ENCODE peak calls at places on chromosome 1, in five cellular contexts. B is transverse colon, D is pancreas, Z is A549, P is body of pancreas. S is an unnamed sample.

GRCh38 chr1:50978852-50979781 is 9.1 kb downstream of the CDKN2C start:
- DNase-seq in B (peak; percentile 28), D (no peak), Z (no peak), P (peak; percentile 25), S (no peak)

GRCh38 chr1:8011016-8011415 is 15.1 kb downstream of the ERRFI1 start:
- DNase-seq in B (no peak), D (peak; percentile 56), Z (no peak), P (no peak), S (no peak)

GRCh38 chr1:44318097-44319088 is 36.7 kb downstream of the ERI3 start:
- DNase-seq in B (peak; percentile 39), D (no peak), Z (peak; percentile 61), P (peak; percentile 50), S (no peak)

GRCh38 chr1:17579951-17580939 is 40.7 kb downstream of the ARHGEF10L start:
- DNase-seq in B (peak; percentile 60), D (peak; percentile 78), Z (no peak), P (peak; percentile 91), S (peak; percentile 66)

GRCh38 chr1:10803971-10804820 is 7.8 kb upstream of the CASZ1 start:
- DNase-seq in B (peak; percentile 90), D (peak; percentile 70), Z (no peak), P (peak; percentile 76), S (peak; percentile 85)

GRCh38 chr1:210586785-210587184 is 258.1 kb downstream of the HHAT start:
- DNase-seq in B (no peak), D (no peak), Z (no peak), P (no peak), S (no peak)

GRCh38 chr1:240027059-240027462 is 64.6 kb upstream of the FMN2 start:
- DNase-seq in B (peak; percentile 49), D (no peak), Z (peak; percentile 60), P (peak; percentile 19), S (no peak)

GRCh38 chr1:116493484-116494350 is 77.1 kb downstream of the CD58 start:
- DNase-seq in B (no peak), D (no peak), Z (no peak), P (no peak), S (no peak)

GRCh38 chr1:29672955-29673507 is 436.7 kb downstream of the PTPRU start:
- DNase-seq in B (no peak), D (no peak), Z (no peak), P (no peak), S (peak; percentile 9)

GRCh38 chr1:85068846-85069245 is 20.5 kb upstream of the MCOLN3 start:
- DNase-seq in B (no peak), D (no peak), Z (no peak), P (no peak), S (no peak)

GRCh38 chr1:8873001-8873400 is 5.5 kb downstream of the ENO1 start:
- DNase-seq in B (no peak), D (no peak), Z (no peak), P (no peak), S (no peak)

GRCh38 chr1:41735587-41736290 is 183.0 kb downstream of the HIVEP3 start:
- DNase-seq in B (no peak), D (no peak), Z (no peak), P (no peak), S (no peak)

GRCh38 chr1:205518616-205519540 is 14.4 kb downstream of the CDK18 start:
- DNase-seq in B (peak; percentile 26), D (peak; percentile 50), Z (no peak), P (peak; percentile 50), S (peak; percentile 82)

GRCh38 chr1:168845083-168845650 is 116.2 kb upstream of the DPT start:
- DNase-seq in B (peak; percentile 28), D (no peak), Z (no peak), P (no peak), S (peak; percentile 51)

GRCh38 chr1:235416662-235417049 is 49.4 kb downstream of the TBCE start:
- DNase-seq in B (no peak), D (no peak), Z (no peak), P (no peak), S (no peak)

GRCh38 chr1:169745015-169745861 is 11.4 kb upstream of the SELE start:
- DNase-seq in B (no peak), D (no peak), Z (no peak), P (no peak), S (no peak)

GRCh38 chr1:15384301-15384901 is 25.3 kb upstream of the EFHD2 start:
- DNase-seq in B (peak; percentile 26), D (no peak), Z (no peak), P (no peak), S (peak; percentile 45)

GRCh38 chr1:9455487-9456237 is 83.6 kb upstream of the SLC25A33 start:
- DNase-seq in B (peak; percentile 72), D (peak; percentile 70), Z (peak; percentile 44), P (peak; percentile 71), S (peak; percentile 73)

GRCh38 chr1:232267092-232267836 is 362.7 kb downstream of the SIPA1L2 start:
- DNase-seq in B (no peak), D (no peak), Z (no peak), P (no peak), S (no peak)

GRCh38 chr1:88061106-88061829 is 622.8 kb upstream of the PKN2 start:
- DNase-seq in B (peak; percentile 58), D (no peak), Z (peak; percentile 36), P (peak; percentile 44), S (peak; percentile 68)

GRCh38 chr1:23980725-23981063 is 567 bp upstream of the SRSF10 start:
- DNase-seq in B (peak; percentile 21), D (no peak), Z (no peak), P (no peak), S (no peak)

GRCh38 chr1:30532621-30533020 is 190.8 kb downstream of the MATN1 start:
- DNase-seq in B (no peak), D (no peak), Z (no peak), P (no peak), S (peak; percentile 3)

GRCh38 chr1:30033276-30034104 is 689.9 kb downstream of the MATN1 start:
- DNase-seq in B (no peak), D (no peak), Z (no peak), P (no peak), S (no peak)

GRCh38 chr1:221234821-221235220 is 355.6 kb downstream of the HLX start:
- DNase-seq in B (no peak), D (no peak), Z (no peak), P (no peak), S (no peak)

GRCh38 chr1:91603409-91603808 is 102.8 kb downstream of the CDC7 start:
- DNase-seq in B (no peak), D (no peak), Z (no peak), P (no peak), S (no peak)

GRCh38 chr1:216627252-216627651 is 96.0 kb downstream of the ESRRG start:
- DNase-seq in B (no peak), D (no peak), Z (no peak), P (no peak), S (no peak)

DNA sequence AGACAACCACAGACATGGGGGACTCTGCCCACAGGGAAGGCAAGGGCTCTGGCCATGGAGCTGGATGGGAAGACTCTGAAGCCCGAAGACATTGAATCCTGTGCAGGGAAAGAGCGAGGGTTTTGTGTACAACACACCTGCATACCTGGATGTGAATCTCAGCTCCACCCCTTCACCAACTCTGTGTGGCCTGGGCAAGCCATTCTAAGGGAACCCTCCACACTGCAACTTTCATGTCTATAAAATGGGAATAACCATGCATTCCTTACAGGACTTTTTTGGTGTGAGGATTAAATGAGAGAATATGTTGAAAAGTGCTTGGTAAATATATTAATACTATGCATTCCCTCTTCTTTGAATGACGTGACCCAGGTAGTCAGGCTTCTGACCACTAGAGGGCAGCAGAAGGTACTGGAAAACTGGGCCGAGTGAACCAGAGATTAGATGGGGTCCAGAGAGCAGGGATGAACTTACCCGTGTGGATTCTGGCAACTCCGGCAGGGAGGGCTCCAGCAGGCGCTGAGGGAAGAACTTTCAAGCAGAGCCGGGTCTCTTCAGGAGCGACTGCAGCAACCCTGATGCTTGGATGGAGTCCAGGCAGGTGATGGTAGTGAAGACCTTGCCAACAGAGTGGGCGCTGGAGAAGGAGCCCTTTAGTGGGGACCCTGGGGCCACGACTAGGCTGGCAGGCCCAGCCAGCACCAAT is 908 bp upstream of the ELF3 start:
- DNase-seq in B (peak; percentile 86), D (peak; percentile 76), Z (peak; percentile 91), P (peak; percentile 88), S (peak; percentile 89)
- H3K27ac ChIP-seq in B (peak overlapping the region; percentile 94), D (peak overlapping the region; percentile 97), Z (peak overlapping the region; percentile 94), P (peak overlapping the region; percentile 93), S (peak overlapping the region; percentile 92)

DNA sequence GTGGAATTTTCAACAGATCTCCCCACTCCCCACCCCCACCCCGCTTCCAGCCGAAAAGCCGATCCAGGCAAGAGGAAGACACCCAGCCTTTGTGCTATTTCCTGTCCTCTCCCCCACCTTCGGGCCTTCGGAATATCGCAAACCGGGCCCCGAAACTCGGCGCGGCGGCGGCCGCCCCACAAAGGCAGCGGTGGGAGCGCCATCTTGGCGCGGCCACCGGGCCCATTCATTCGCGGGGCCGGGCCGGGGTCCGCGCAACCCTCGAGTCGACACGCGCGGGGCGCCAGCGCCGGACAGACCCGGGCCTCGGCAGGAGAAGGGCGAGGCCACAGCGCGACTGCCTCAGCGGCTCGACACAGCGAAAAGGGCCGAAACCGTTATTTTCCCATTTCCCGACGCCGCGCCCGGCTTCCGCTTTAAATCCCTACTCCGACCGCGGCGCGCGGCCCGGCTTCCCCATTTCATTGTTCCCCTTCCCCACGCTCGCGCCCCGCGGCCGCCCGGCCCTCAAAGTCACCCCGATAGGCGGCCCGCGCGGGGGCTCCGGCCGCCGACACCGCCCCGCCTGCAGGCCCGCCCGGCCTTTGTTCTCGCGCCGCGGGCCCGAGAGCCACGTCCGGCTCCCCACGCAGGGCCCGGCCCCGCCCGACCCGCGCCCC is 911 bp downstream of the GNB1 start:
- DNase-seq in B (peak; percentile 52), D (no peak), Z (peak; percentile 46), P (no peak), S (peak; percentile 62)
- H3K4me3 ChIP-seq in B (peak overlapping the region; percentile 99), D (peak overlapping the region; percentile 61), Z (peak overlapping the region; percentile 89), P (peak overlapping the region; percentile 81), S (peak overlapping the region; percentile 84)

GRCh38 chr1:162248854-162249535 is 127.7 kb downstream of the SPATA46 start:
- DNase-seq in B (no peak), D (no peak), Z (no peak), P (no peak), S (no peak)
- H3K27ac ChIP-seq in B (no peak overlapping the region), D (no peak overlapping the region), Z (no peak overlapping the region), P (no peak overlapping the region), S (no peak overlapping the region)

GRCh38 chr1:101847608-101848007 is 149.1 kb downstream of the OLFM3 start:
- DNase-seq in B (no peak), D (no peak), Z (no peak), P (no peak), S (no peak)

GRCh38 chr1:101843160-101843559 is 153.6 kb downstream of the OLFM3 start:
- DNase-seq in B (no peak), D (no peak), Z (no peak), P (no peak), S (no peak)

GRCh38 chr1:101841824-101842223 is 154.9 kb downstream of the OLFM3 start:
- DNase-seq in B (no peak), D (no peak), Z (no peak), P (no peak), S (no peak)

DNA sequence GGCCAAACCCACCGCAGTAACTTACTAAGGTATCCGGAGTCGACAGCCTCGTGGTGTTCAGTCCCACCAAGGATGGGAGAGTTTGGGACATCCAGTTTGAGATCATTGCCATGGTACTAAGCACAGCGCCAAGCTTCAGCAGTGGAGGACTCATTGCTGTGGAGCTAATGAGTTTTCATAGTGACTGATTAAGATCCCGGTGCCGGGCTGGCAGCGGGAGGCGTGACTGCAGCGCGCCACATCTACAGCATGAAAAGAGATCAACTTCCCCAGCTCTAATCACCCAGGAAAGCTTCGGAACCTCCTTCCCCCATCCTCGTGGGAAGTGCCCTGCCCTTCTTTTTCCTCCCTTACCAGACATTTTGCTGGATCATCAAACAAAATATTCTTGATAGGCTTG is 149.9 kb downstream of the OLFM3 start:
- DNase-seq in B (no peak), D (no peak), Z (no peak), P (no peak), S (peak; percentile 26)
- H3K4me3 ChIP-seq in B (no peak overlapping the region), D (no peak overlapping the region), Z (no peak overlapping the region), P (no peak overlapping the region), S (no peak overlapping the region)